ENCODE peak calls at places on chromosomes 5 and 9, in four cellular contexts. One of them, this sample, is unnamed.

GRCh38 chr5:2756211-2756746 is 4.8 kb upstream of the IRX2 start:
- DNase-seq in PC-3: peak; percentile 70
- DNase-seq in heart left ventricle: no peak
- DNase-seq in H9: peak; percentile 91
- DNase-seq in this sample: peak; percentile 69

GRCh38 chr5:130923543-130924159 is 241.4 kb downstream of the HINT1 start:
- DNase-seq in PC-3: no peak
- DNase-seq in heart left ventricle: no peak
- DNase-seq in H9: no peak
- DNase-seq in this sample: no peak

GRCh38 chr5:74054139-74054538 is 428.1 kb downstream of the ARHGEF28 start:
- DNase-seq in PC-3: no peak
- DNase-seq in heart left ventricle: no peak
- DNase-seq in H9: no peak
- DNase-seq in this sample: no peak

GRCh38 chr9:21964925-21965385 is 29.2 kb downstream of the CDKN2A start:
- DNase-seq in PC-3: peak; percentile 13
- DNase-seq in heart left ventricle: no peak
- DNase-seq in H9: peak; percentile 53
- DNase-seq in this sample: peak; percentile 78

GRCh38 chr5:80204808-80205614 is 50.8 kb downstream of the SERINC5 start:
- DNase-seq in PC-3: no peak
- DNase-seq in heart left ventricle: peak; percentile 29
- DNase-seq in H9: no peak
- DNase-seq in this sample: no peak

GRCh38 chr5:140544986-140545385 is 2.5 kb upstream of the EIF4EBP3 start:
- DNase-seq in PC-3: no peak
- DNase-seq in heart left ventricle: no peak
- DNase-seq in H9: no peak
- DNase-seq in this sample: no peak

GRCh38 chr9:22622823-22623222 is 176.2 kb downstream of the DMRTA1 start:
- DNase-seq in PC-3: no peak
- DNase-seq in heart left ventricle: no peak
- DNase-seq in H9: no peak
- DNase-seq in this sample: no peak

GRCh38 chr9:92035687-92036410 is 79.4 kb downstream of the SPTLC1 start:
- DNase-seq in PC-3: no peak
- DNase-seq in heart left ventricle: peak; percentile 27
- DNase-seq in H9: no peak
- DNase-seq in this sample: no peak

GRCh38 chr9:71353723-71354122 is 232.3 kb upstream of the TRPM3 start:
- DNase-seq in PC-3: no peak
- DNase-seq in heart left ventricle: no peak
- DNase-seq in H9: no peak
- DNase-seq in this sample: no peak

GRCh38 chr9:92671323-92671722 is 1.4 kb upstream of the IPPK start:
- DNase-seq in PC-3: peak; percentile 81
- DNase-seq in heart left ventricle: peak; percentile 33
- DNase-seq in H9: no peak
- DNase-seq in this sample: no peak

GRCh38 chr9:130786526-130786925 is 48.5 kb upstream of the ABL1 start:
- DNase-seq in PC-3: no peak
- DNase-seq in heart left ventricle: no peak
- DNase-seq in H9: no peak
- DNase-seq in this sample: no peak

GRCh38 chr5:59793000-59793399 is 100.5 kb downstream of the PDE4D start:
- DNase-seq in PC-3: peak; percentile 90
- DNase-seq in heart left ventricle: peak; percentile 15
- DNase-seq in H9: no peak
- DNase-seq in this sample: no peak

GRCh38 chr9:119284118-119284517 is 85.1 kb downstream of the BRINP1 start:
- DNase-seq in PC-3: no peak
- DNase-seq in heart left ventricle: no peak
- DNase-seq in H9: peak; percentile 65
- DNase-seq in this sample: no peak

GRCh38 chr5:179288101-179288808 is 57.0 kb downstream of the ADAMTS2 start:
- DNase-seq in PC-3: no peak
- DNase-seq in heart left ventricle: no peak
- DNase-seq in H9: no peak
- DNase-seq in this sample: peak; percentile 44

GRCh38 chr9:73919712-73920111 is 577.4 kb upstream of the RORB start:
- DNase-seq in PC-3: no peak
- DNase-seq in heart left ventricle: no peak
- DNase-seq in H9: no peak
- DNase-seq in this sample: no peak

GRCh38 chr5:62432618-62433064 is 20.1 kb downstream of the IPO11 start:
- DNase-seq in PC-3: no peak
- DNase-seq in heart left ventricle: no peak
- DNase-seq in H9: no peak
- DNase-seq in this sample: no peak

GRCh38 chr5:78060421-78060820 is 234.1 kb downstream of the AP3B1 start:
- DNase-seq in PC-3: peak; percentile 25
- DNase-seq in heart left ventricle: no peak
- DNase-seq in H9: no peak
- DNase-seq in this sample: no peak

GRCh38 chr9:125548141-125548540 is 158.9 kb downstream of the MAPKAP1 start:
- DNase-seq in PC-3: no peak
- DNase-seq in heart left ventricle: no peak
- DNase-seq in H9: no peak
- DNase-seq in this sample: no peak

GRCh38 chr9:114396558-114397218 is 8.9 kb upstream of the AKNA start:
- DNase-seq in PC-3: no peak
- DNase-seq in heart left ventricle: no peak
- DNase-seq in H9: no peak
- DNase-seq in this sample: peak; percentile 50

GRCh38 chr5:6450235-6450860 is 1.7 kb downstream of the UBE2QL1 start:
- DNase-seq in PC-3: no peak
- DNase-seq in heart left ventricle: no peak
- DNase-seq in H9: no peak
- DNase-seq in this sample: no peak

GRCh38 chr9:107710552-107710951 is 221.0 kb upstream of the KLF4 start:
- DNase-seq in PC-3: peak; percentile 61
- DNase-seq in heart left ventricle: no peak
- DNase-seq in H9: no peak
- DNase-seq in this sample: no peak

GRCh38 chr9:134293576-134294227 is 32.6 kb upstream of the RXRA start:
- DNase-seq in PC-3: no peak
- DNase-seq in heart left ventricle: no peak
- DNase-seq in H9: no peak
- DNase-seq in this sample: no peak

GRCh38 chr5:100777680-100778281 is 125.3 kb downstream of the ST8SIA4 start:
- DNase-seq in PC-3: peak; percentile 88
- DNase-seq in heart left ventricle: peak; percentile 49
- DNase-seq in H9: no peak
- DNase-seq in this sample: peak; percentile 45

GRCh38 chr5:142977363-142978051 is 207.3 kb downstream of the ARHGAP26 start:
- DNase-seq in PC-3: peak; percentile 71
- DNase-seq in heart left ventricle: no peak
- DNase-seq in H9: no peak
- DNase-seq in this sample: no peak

GRCh38 chr5:74638776-74639537 is 1.6 kb downstream of the ENC1 start:
- DNase-seq in PC-3: peak; percentile 64
- DNase-seq in heart left ventricle: no peak
- DNase-seq in H9: no peak
- DNase-seq in this sample: no peak

DNA sequence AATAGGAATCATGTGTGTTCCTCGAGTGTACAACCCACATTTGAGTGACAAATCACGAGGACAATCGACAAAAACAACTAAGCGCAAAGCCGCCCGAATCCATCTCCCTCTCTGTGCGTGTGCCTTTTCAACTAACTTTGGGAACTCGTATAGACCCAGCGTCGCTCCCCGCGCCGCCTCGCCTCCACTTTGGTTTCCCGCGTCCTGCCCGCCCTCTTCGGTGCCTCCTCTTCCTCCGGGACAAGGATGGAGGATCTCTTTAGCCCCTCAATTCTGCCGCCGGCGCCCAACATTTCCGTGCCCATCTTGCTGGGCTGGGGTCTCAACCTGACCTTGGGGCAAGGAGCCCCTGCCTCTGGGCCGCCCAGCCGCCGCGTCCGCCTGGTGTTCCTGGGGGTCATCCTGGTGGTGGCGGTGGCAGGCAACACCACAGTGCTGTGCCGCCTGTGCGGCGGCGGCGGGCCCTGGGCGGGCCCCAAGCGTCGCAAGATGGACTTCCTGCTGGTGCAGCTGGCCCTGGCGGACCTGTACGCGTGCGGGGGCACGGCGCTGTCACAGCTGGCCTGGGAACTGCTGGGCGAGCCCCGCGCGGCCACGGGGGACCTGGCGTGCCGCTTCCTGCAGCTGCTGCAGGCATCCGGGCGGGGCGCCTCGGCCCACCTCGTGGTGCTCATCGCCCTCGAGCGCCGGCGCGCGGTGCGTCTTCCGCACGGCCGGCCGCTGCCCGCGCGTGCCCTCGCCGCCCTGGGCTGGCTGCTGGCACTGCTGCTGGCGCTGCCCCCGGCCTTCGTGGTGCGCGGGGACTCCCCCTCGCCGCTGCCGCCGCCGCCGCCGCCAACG is at the start of gene GPR150:
- DNase-seq in PC-3: peak; percentile 33
- DNase-seq in heart left ventricle: peak; percentile 26
- DNase-seq in H9: peak; percentile 68
- DNase-seq in this sample: peak; percentile 58
- H3K27ac ChIP-seq in PC-3: no peak within 1 kb of the TSS
- H3K27ac ChIP-seq in heart left ventricle: no peak within 1 kb of the TSS
- H3K27ac ChIP-seq in H9: no peak within 1 kb of the TSS
- H3K27ac ChIP-seq in this sample: peak within 1 kb of the TSS; percentile 6

DNA sequence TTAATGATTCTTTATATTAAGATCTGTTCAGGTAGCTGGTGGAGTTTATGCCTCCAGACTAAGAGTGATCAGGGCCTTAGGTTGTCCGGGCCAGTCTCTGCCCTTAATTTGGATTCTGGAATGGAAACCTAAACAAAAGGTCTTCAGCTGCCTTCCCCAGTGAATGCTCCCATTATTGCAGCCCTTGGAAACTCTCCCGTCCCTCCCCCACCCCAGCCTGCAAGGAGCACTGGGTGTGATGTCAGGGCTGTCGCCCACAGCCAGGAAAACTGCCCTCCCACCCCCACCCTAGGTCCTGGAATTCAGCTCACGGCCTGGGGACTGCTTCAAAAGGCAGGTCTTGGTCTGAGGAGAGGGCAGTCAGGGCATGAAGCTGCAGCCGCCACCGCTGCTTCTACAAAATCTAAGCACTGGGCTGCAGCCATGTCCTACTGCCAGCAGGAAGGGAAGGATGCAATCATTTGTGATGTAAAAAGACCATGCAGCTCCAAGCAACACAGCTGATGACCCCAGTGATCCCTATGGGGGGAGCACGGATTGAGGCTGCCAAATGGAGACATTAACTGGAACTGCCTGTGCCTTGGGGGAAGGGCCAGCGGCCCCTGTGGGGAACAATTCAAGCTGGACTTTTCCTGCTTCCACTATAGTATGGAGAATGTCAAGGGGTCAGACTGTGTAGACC is 11.4 kb downstream of the GRHPR start:
- DNase-seq in PC-3: no peak
- DNase-seq in heart left ventricle: no peak
- DNase-seq in H9: peak; percentile 73
- DNase-seq in this sample: no peak
- H3K27ac ChIP-seq in PC-3: no peak overlapping the region
- H3K27ac ChIP-seq in heart left ventricle: no peak overlapping the region
- H3K27ac ChIP-seq in H9: no peak overlapping the region
- H3K27ac ChIP-seq in this sample: no peak overlapping the region

GRCh38 chr9:98333703-98334582 is 78.5 kb upstream of the TBC1D2 start:
- DNase-seq in PC-3: peak; percentile 47
- DNase-seq in heart left ventricle: no peak
- DNase-seq in H9: no peak
- DNase-seq in this sample: no peak
- H3K27ac ChIP-seq in PC-3: peak overlapping the region; percentile 30
- H3K27ac ChIP-seq in heart left ventricle: no peak overlapping the region
- H3K27ac ChIP-seq in H9: no peak overlapping the region
- H3K27ac ChIP-seq in this sample: peak overlapping the region; percentile 37

GRCh38 chr9:94821098-94821930 is 94.8 kb downstream of the AOPEP start:
- DNase-seq in PC-3: no peak
- DNase-seq in heart left ventricle: no peak
- DNase-seq in H9: no peak
- DNase-seq in this sample: no peak

GRCh38 chr9:94819161-94819677 is 92.7 kb downstream of the AOPEP start:
- DNase-seq in PC-3: peak; percentile 51
- DNase-seq in heart left ventricle: no peak
- DNase-seq in H9: no peak
- DNase-seq in this sample: no peak

GRCh38 chr9:94813379-94813778 is 86.9 kb downstream of the AOPEP start:
- DNase-seq in PC-3: no peak
- DNase-seq in heart left ventricle: no peak
- DNase-seq in H9: no peak
- DNase-seq in this sample: no peak

GRCh38 chr9:94818196-94818541 is 91.7 kb downstream of the AOPEP start:
- DNase-seq in PC-3: peak; percentile 88
- DNase-seq in heart left ventricle: no peak
- DNase-seq in H9: no peak
- DNase-seq in this sample: no peak

DNA sequence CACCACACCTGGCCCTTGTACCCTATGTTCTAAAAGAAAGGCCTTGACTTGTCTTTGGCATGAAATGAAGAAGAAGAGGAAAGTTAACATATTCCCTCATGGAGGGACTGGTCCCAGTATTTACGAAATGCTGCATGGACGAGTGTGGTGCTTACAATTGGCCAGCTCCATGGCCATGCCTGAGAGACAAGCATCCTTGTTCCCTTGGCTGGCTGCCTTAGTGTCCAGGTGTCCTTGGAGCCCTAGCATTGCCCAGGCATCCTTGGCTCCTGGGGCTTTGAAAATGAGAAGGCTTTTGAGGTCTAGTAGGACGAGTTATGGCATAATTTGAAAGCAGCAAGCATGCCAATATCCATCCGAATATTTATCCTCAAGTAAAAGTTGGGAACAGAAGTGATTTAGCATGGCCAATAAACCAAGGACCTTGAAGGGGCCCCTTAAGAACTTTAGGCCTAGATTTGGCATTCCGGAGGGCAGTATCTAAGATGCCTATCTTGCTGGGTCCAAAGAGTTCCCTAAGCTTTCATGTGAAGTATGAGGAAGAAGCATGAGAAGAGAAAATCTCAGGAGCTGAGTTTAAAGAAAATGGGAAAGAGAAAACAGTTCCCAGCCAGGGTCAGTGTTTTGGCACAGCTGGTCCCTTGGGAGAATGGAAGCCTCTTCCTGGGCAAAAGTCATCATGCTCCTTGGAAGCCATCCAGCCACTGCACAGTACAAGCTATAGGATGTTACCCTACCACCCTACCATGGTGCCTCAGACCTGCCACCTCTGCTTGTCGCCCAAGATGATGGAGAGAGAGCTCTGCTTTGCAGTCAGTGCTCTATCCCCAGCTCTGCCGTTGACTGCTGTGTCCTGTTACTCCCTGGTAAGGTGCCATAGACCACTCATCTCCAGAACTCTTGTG is 91.0 kb downstream of the AOPEP start:
- DNase-seq in PC-3: no peak
- DNase-seq in heart left ventricle: no peak
- DNase-seq in H9: no peak
- DNase-seq in this sample: no peak
- H3K27ac ChIP-seq in PC-3: peak overlapping the region; percentile 81
- H3K27ac ChIP-seq in heart left ventricle: no peak overlapping the region
- H3K27ac ChIP-seq in H9: no peak overlapping the region
- H3K27ac ChIP-seq in this sample: no peak overlapping the region

This sample was measured in left lung.